ENCODE peak calls at places on chromosomes 3 and 15, in six cellular contexts. S is K562, C is GM23338, Z is mammary epithelial cell, D is PC-9, N is fibroblast of lung. Q is an unnamed sample.

GRCh38 chr15:54089776-54090175 is 111.5 kb downstream of the UNC13C start:
- DNase-seq in D (no peak), Z (no peak), S (no peak), C (no peak), N (no peak), Q (no peak)

GRCh38 chr15:100124936-100125626 is 216.7 kb downstream of the ADAMTS17 start:
- DNase-seq in N (no peak), S (no peak), D (no peak), Z (no peak), C (no peak), Q (no peak)

GRCh38 chr3:171841620-171842000 is 1.5 kb upstream of the TMEM212 start:
- DNase-seq in N (peak; percentile 79), C (no peak), S (no peak), D (no peak), Z (no peak), Q (no peak)

GRCh38 chr3:195096053-195096452 is 174.9 kb downstream of the XXYLT1 start:
- DNase-seq in D (no peak), N (no peak), Z (no peak), C (no peak), S (no peak), Q (no peak)

GRCh38 chr3:129601713-129602112 is 4.8 kb downstream of the PLXND1 start:
- DNase-seq in Z (no peak), S (no peak), N (no peak), C (no peak), D (no peak), Q (no peak)

GRCh38 chr3:170656293-170656692 is 70.4 kb upstream of the SLC7A14 start:
- DNase-seq in Z (no peak), D (no peak), S (no peak), C (no peak), N (no peak), Q (no peak)

GRCh38 chr3:71072288-71072687 is 511.2 kb downstream of the FOXP1 start:
- DNase-seq in N (no peak), D (no peak), C (no peak), S (no peak), Z (no peak), Q (no peak)

GRCh38 chr3:32143849-32144757 is 37.7 kb downstream of the GPD1L start:
- DNase-seq in Z (peak; percentile 82), N (peak; percentile 95), C (peak; percentile 89), D (peak; percentile 55), S (peak; percentile 70), Q (peak; percentile 87)

GRCh38 chr3:102000620-102001209 is 151.4 kb downstream of the NFKBIZ start:
- DNase-seq in N (no peak), S (no peak), Z (no peak), C (no peak), D (no peak), Q (no peak)

GRCh38 chr3:96869316-96869715 is 54.9 kb downstream of the EPHA6 start:
- DNase-seq in C (no peak), Z (no peak), D (no peak), N (no peak), S (no peak), Q (no peak)

GRCh38 chr3:124714218-124714853 is 15.9 kb upstream of the UMPS start:
- DNase-seq in Z (no peak), N (peak; percentile 9), S (no peak), C (no peak), D (no peak), Q (no peak)

GRCh38 chr3:38579146-38579545 is 70.3 kb downstream of the SCN5A start:
- DNase-seq in C (peak; percentile 37), N (peak; percentile 29), Z (peak; percentile 6), S (no peak), D (peak; percentile 3), Q (no peak)

GRCh38 chr3:38580450-38581382 is 68.8 kb downstream of the SCN5A start:
- DNase-seq in C (no peak), S (no peak), Z (no peak), D (no peak), N (no peak), Q (no peak)

GRCh38 chr3:38578081-38578475 is 71.4 kb downstream of the SCN5A start:
- DNase-seq in Z (no peak), S (no peak), N (no peak), C (no peak), D (no peak), Q (no peak)

GRCh38 chr3:38578551-38578950 is 70.9 kb downstream of the SCN5A start:
- DNase-seq in S (no peak), Z (no peak), N (no peak), C (no peak), D (no peak), Q (no peak)

GRCh38 chr3:38579551-38580449 is 69.7 kb downstream of the SCN5A start:
- DNase-seq in S (no peak), D (no peak), Z (no peak), C (no peak), N (peak; percentile 14), Q (no peak)
- H3K4me1 ChIP-seq in S (no peaks in the 10 kb centered on the region), D (no peaks in the 10 kb centered on the region), Z (no peaks in the 10 kb centered on the region), C (no peaks in the 10 kb centered on the region), N (no peaks in the 10 kb centered on the region), Q (no peaks in the 10 kb centered on the region)

DNA sequence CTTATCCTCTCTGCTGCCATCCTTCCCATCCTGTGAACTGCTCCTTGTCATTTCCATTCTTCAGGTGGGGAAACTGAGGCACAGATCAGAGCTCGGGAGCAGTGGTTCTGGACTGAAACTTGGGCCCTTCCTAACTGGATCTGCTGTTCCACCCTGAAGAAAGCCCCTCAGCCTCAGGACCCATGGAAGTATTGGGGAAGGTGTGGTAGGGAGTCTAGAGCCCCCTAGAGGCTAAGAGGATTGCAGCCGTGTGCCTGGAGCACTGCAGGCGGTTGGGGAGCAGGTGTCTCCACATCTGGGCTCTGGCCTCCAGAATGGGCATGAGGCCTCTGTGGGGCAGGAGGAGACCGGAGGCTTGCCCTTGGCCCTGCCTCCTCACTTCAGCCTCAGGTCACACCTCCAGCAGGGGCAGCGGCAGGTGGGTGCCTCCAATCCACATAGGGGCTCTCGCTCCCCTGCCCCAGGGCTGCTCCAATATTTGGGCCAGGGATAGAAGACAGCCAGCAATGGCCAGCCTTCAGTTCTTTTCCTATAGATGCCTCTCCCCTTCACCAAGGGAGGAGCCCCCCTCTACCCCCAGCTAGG is 28.1 kb downstream of the DNAJB8 start:
- DNase-seq in C (peak; percentile 75), D (no peak), S (peak; percentile 34), N (no peak), Z (no peak), Q (peak; percentile 46)
- TF ChIP-seq CTCF in C (peak; percentile 91), D (no peak), S (peak; percentile 65), N (peak; percentile 49), Z (peak; percentile 37), Q (peak; percentile 78)

GRCh38 chr15:69991493-69991892 is 106.2 kb downstream of the TLE3 start:
- DNase-seq in Z (no peak), C (peak; percentile 24), D (no peak), N (no peak), S (no peak), Q (no peak)
- TF ChIP-seq EZH2 in Z (no peak), C (no peak), D (no peak), N (no peak), S (no peak), Q (no peak)

GRCh38 chr15:90393040-90393439 is 5.0 kb downstream of the IQGAP1 start:
- DNase-seq in S (no peak), N (no peak), Z (no peak), D (no peak), C (no peak), Q (no peak)
- H3K4me1 ChIP-seq in S (peaks cover 2% of the 10 kb centered on the region), N (peaks cover 2% of the 10 kb centered on the region), Z (peaks cover 33% of the 10 kb centered on the region), D (peaks cover 13% of the 10 kb centered on the region), C (peaks cover 71% of the 10 kb centered on the region), Q (peaks cover 5% of the 10 kb centered on the region)

GRCh38 chr3:151168269-151169094 is 34.5 kb downstream of the GPR171 start:
- DNase-seq in C (peak; percentile 89), S (peak; percentile 52), Z (peak; percentile 48), N (peak; percentile 43), D (peak; percentile 73), Q (peak; percentile 72)
- TF ChIP-seq CTCF in C (peak; percentile 95), S (peak; percentile 79), Z (peak; percentile 94), N (peak; percentile 78), D (peak; percentile 92), Q (peak; percentile 90)

DNA sequence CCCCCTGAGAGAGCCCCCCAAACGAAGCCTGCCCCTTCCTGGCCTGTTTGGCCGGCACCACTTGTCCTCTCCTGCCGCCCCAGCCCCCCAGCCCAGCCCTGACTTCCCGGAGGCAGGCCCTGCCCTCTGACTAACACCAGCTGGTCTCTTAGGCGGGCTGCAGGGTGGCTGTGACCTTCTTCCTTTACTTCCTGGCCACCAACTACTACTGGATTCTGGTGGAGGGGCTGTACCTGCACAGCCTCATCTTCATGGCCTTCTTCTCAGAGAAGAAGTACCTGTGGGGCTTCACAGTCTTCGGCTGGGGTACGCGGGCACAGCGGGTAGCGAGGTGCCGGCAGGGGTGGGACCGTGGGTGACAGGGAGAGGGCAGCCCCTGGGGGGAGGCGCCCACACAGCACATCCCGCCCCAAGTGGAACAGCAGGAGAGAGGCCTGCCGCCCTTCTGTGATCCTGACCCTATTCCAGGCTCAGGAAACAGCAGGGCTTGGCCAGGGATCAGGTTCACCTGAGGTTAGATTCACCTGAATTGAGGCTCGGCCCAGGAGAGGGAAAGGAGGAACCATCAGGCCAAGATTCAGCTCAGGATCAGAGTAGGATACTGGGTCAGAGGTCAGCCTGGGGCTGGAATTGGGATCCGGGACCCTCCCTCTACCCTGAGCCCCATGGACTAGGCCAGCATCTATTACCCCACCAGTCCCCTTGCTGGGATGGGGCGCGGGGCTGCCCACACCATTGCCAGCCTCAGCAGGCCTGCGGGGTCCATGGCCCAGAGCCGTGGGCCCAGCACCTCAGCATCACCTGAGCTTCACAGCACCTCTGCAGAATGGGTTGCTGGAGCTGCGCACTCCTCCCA is 21.9 kb downstream of the PTH1R start:
- DNase-seq in N (no peak), C (no peak), Z (no peak), D (no peak), S (no peak), Q (no peak)
- TF ChIP-seq EZH2 in N (no peak), C (no peak), Z (no peak), D (no peak), S (no peak), Q (no peak)

GRCh38 chr3:157098823-157099185 is 61.1 kb downstream of the CCNL1 start:
- DNase-seq in S (no peak), N (peak; percentile 74), C (no peak), Z (no peak), D (no peak), Q (no peak)

GRCh38 chr3:157099337-157100078 is 60.4 kb downstream of the CCNL1 start:
- DNase-seq in S (no peak), D (peak; percentile 29), Z (peak; percentile 84), C (no peak), N (peak; percentile 77), Q (no peak)

GRCh38 chr3:157101470-157101869 is 58.5 kb downstream of the CCNL1 start:
- DNase-seq in S (no peak), C (no peak), Z (peak; percentile 40), N (no peak), D (no peak), Q (no peak)

GRCh38 chr3:157100997-157101396 is 59.0 kb downstream of the CCNL1 start:
- DNase-seq in S (no peak), Z (no peak), N (no peak), C (no peak), D (no peak), Q (no peak)

GRCh38 chr3:157100079-157100477 is 59.9 kb downstream of the CCNL1 start:
- DNase-seq in C (no peak), S (no peak), D (no peak), Z (no peak), N (no peak), Q (no peak)
- H3K4me1 ChIP-seq in C (peaks cover 4% of the 10 kb centered on the region), S (peaks cover 33% of the 10 kb centered on the region), D (peaks cover 11% of the 10 kb centered on the region), Z (peaks cover 35% of the 10 kb centered on the region), N (peaks cover 6% of the 10 kb centered on the region), Q (no peaks in the 10 kb centered on the region)

Q was measured in A673.